ENCODE peak calls at places on chromosomes 5 and 9, in five cellular contexts. One of them, this sample, is unnamed.
A peak's percentile ranks its signal among the peaks of the same experiment; 100 is the strongest.

GRCh38 chr5:170571331-170571731 is 67.5 kb downstream of the KCNIP1 start:
- DNase-seq in GM23248: peak; percentile 78
- DNase-seq in HCT116: no peak
- DNase-seq in neuronal stem cell: no peak
- DNase-seq in K562: no peak
- DNase-seq in this sample: no peak

GRCh38 chr5:172797800-172798199 is 26.8 kb upstream of the DUSP1 start:
- DNase-seq in GM23248: peak; percentile 41
- DNase-seq in HCT116: no peak
- DNase-seq in neuronal stem cell: no peak
- DNase-seq in K562: no peak
- DNase-seq in this sample: no peak

GRCh38 chr9:127976943-127977871 is 3.6 kb downstream of the EEIG1 start:
- DNase-seq in GM23248: no peak
- DNase-seq in HCT116: no peak
- DNase-seq in neuronal stem cell: no peak
- DNase-seq in K562: no peak
- DNase-seq in this sample: no peak

GRCh38 chr9:34653610-34654072 is 1.7 kb downstream of the IL11RA start:
- DNase-seq in GM23248: peak; percentile 66
- DNase-seq in HCT116: no peak
- DNase-seq in neuronal stem cell: no peak
- DNase-seq in K562: no peak
- DNase-seq in this sample: no peak

GRCh38 chr9:115006660-115007059 is 76.3 kb upstream of the TNFSF8 start:
- DNase-seq in GM23248: peak; percentile 99
- DNase-seq in HCT116: no peak
- DNase-seq in neuronal stem cell: no peak
- DNase-seq in K562: no peak
- DNase-seq in this sample: no peak

GRCh38 chr5:15203376-15203775 is 296.6 kb upstream of the FBXL7 start:
- DNase-seq in GM23248: peak; percentile 77
- DNase-seq in HCT116: no peak
- DNase-seq in neuronal stem cell: no peak
- DNase-seq in K562: no peak
- DNase-seq in this sample: no peak

GRCh38 chr9:86202338-86202882 is 57.0 kb downstream of the C9orf153 start:
- DNase-seq in GM23248: peak; percentile 77
- DNase-seq in HCT116: peak; percentile 27
- DNase-seq in neuronal stem cell: peak; percentile 6
- DNase-seq in K562: peak; percentile 40
- DNase-seq in this sample: peak; percentile 63

GRCh38 chr5:31048282-31048974 is 145.1 kb upstream of the CDH6 start:
- DNase-seq in GM23248: no peak
- DNase-seq in HCT116: no peak
- DNase-seq in neuronal stem cell: no peak
- DNase-seq in K562: no peak
- DNase-seq in this sample: no peak

GRCh38 chr5:72209515-72210115 is 102.3 kb downstream of the MAP1B start:
- DNase-seq in GM23248: peak; percentile 29
- DNase-seq in HCT116: no peak
- DNase-seq in neuronal stem cell: no peak
- DNase-seq in K562: no peak
- DNase-seq in this sample: peak; percentile 60

GRCh38 chr5:131262953-131263541 is 806 bp upstream of the CDC42SE2 start:
- DNase-seq in GM23248: peak; percentile 40
- DNase-seq in HCT116: no peak
- DNase-seq in neuronal stem cell: no peak
- DNase-seq in K562: peak; percentile 47
- DNase-seq in this sample: no peak

GRCh38 chr5:88509403-88509802 is 240.8 kb upstream of the TMEM161B start:
- DNase-seq in GM23248: no peak
- DNase-seq in HCT116: no peak
- DNase-seq in neuronal stem cell: no peak
- DNase-seq in K562: peak; percentile 4
- DNase-seq in this sample: no peak

GRCh38 chr9:138112090-138112748 is 234.6 kb downstream of the CACNA1B start:
- DNase-seq in GM23248: no peak
- DNase-seq in HCT116: no peak
- DNase-seq in neuronal stem cell: no peak
- DNase-seq in K562: no peak
- DNase-seq in this sample: no peak

GRCh38 chr5:135216813-135217154 is 182.2 kb downstream of the MACROH2A1 start:
- DNase-seq in GM23248: no peak
- DNase-seq in HCT116: no peak
- DNase-seq in neuronal stem cell: no peak
- DNase-seq in K562: no peak
- DNase-seq in this sample: peak; percentile 28

GRCh38 chr9:123450096-123450495 is 94.1 kb downstream of the CRB2 start:
- DNase-seq in GM23248: no peak
- DNase-seq in HCT116: no peak
- DNase-seq in neuronal stem cell: no peak
- DNase-seq in K562: no peak
- DNase-seq in this sample: no peak

GRCh38 chr5:176868731-176869130 is 30.4 kb downstream of the HK3 start:
- DNase-seq in GM23248: no peak
- DNase-seq in HCT116: no peak
- DNase-seq in neuronal stem cell: no peak
- DNase-seq in K562: no peak
- DNase-seq in this sample: no peak

GRCh38 chr5:149264432-149265069 is 7.1 kb upstream of the AFAP1L1 start:
- DNase-seq in GM23248: peak; percentile 13
- DNase-seq in HCT116: peak; percentile 51
- DNase-seq in neuronal stem cell: peak; percentile 23
- DNase-seq in K562: peak; percentile 42
- DNase-seq in this sample: peak; percentile 67

GRCh38 chr9:14096182-14096922 is 217.6 kb downstream of the NFIB start:
- DNase-seq in GM23248: peak; percentile 55
- DNase-seq in HCT116: no peak
- DNase-seq in neuronal stem cell: no peak
- DNase-seq in K562: no peak
- DNase-seq in this sample: peak; percentile 36

GRCh38 chr5:156394642-156395393 is 67.9 kb downstream of the SGCD start:
- DNase-seq in GM23248: no peak
- DNase-seq in HCT116: no peak
- DNase-seq in neuronal stem cell: no peak
- DNase-seq in K562: no peak
- DNase-seq in this sample: peak; percentile 18

GRCh38 chr5:41793156-41793770 is 77.0 kb downstream of the OXCT1 start:
- DNase-seq in GM23248: peak; percentile 75
- DNase-seq in HCT116: no peak
- DNase-seq in neuronal stem cell: no peak
- DNase-seq in K562: no peak
- DNase-seq in this sample: no peak

GRCh38 chr5:150780180-150780692 is 1.7 kb downstream of the SMIM3 start:
- DNase-seq in GM23248: peak; percentile 73
- DNase-seq in HCT116: no peak
- DNase-seq in neuronal stem cell: no peak
- DNase-seq in K562: no peak
- DNase-seq in this sample: no peak

GRCh38 chr9:19631181-19631580 is 157.7 kb downstream of the SLC24A2 start:
- DNase-seq in GM23248: no peak
- DNase-seq in HCT116: no peak
- DNase-seq in neuronal stem cell: no peak
- DNase-seq in K562: no peak
- DNase-seq in this sample: no peak

GRCh38 chr5:90037646-90038045 is 371.9 kb downstream of the CETN3 start:
- DNase-seq in GM23248: no peak
- DNase-seq in HCT116: no peak
- DNase-seq in neuronal stem cell: no peak
- DNase-seq in K562: peak; percentile 1
- DNase-seq in this sample: no peak

GRCh38 chr5:149445739-149446369 is 66.8 kb upstream of the IL17B start:
- DNase-seq in GM23248: peak; percentile 97
- DNase-seq in HCT116: no peak
- DNase-seq in neuronal stem cell: no peak
- DNase-seq in K562: peak; percentile 86
- DNase-seq in this sample: no peak

GRCh38 chr5:142845954-142846398 is 75.8 kb downstream of the ARHGAP26 start:
- DNase-seq in GM23248: no peak
- DNase-seq in HCT116: no peak
- DNase-seq in neuronal stem cell: no peak
- DNase-seq in K562: no peak
- DNase-seq in this sample: no peak

GRCh38 chr9:19127881-19128719 is 808 bp upstream of the PLIN2 start:
- DNase-seq in GM23248: peak; percentile 69
- DNase-seq in HCT116: no peak
- DNase-seq in neuronal stem cell: peak; percentile 38
- DNase-seq in K562: no peak
- DNase-seq in this sample: peak; percentile 77

GRCh38 chr9:64066736-64067368 is 1218.2 kb downstream of the FOXD4L5 start:
- DNase-seq in GM23248: no peak
- DNase-seq in HCT116: no peak
- DNase-seq in neuronal stem cell: no peak
- DNase-seq in K562: no peak
- DNase-seq in this sample: no peak

GRCh38 chr5:111820072-111820471 is 63.1 kb upstream of the NREP start:
- DNase-seq in GM23248: no peak
- DNase-seq in HCT116: no peak
- DNase-seq in neuronal stem cell: no peak
- DNase-seq in K562: no peak
- DNase-seq in this sample: peak; percentile 29

GRCh38 chr5:42927730-42928129 is 112.4 kb downstream of the ANXA2R start:
- DNase-seq in GM23248: no peak
- DNase-seq in HCT116: no peak
- DNase-seq in neuronal stem cell: no peak
- DNase-seq in K562: no peak
- DNase-seq in this sample: no peak
- H3K4me2 ChIP-seq in GM23248: no peak overlapping the region
- H3K4me2 ChIP-seq in HCT116: no peak overlapping the region
- H3K4me2 ChIP-seq in neuronal stem cell: no peak overlapping the region
- H3K4me2 ChIP-seq in K562: no peak overlapping the region
- H3K4me2 ChIP-seq in this sample: no peak overlapping the region

DNA sequence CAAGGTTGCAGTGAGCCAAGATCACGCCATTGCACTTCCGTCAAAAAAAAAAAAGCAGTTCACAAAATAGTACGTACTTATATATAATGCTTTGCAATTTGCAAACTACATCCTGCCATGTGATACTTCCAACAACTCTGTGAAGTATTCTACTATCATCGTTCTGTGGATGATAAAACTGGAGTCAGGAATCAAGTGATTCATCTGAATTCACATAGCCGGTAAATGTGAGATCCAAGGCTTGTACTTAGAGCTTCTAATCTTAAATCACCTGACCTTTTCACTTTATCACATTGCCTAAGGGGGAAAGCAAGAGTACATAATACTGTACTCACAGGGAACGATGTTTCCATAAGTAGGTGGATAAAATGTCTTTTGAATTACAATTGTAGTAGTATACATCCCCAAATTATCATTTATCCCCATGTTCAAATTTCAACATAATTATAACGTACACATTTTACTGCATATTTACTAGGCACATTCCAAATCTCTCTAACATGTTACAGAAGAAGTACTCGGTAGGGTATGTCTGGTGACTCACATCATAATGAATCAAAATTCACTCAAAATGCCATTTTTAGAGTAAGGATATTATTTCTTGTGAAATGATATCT is 79.1 kb downstream of the OR2K2 start:
- DNase-seq in GM23248: no peak
- DNase-seq in HCT116: no peak
- DNase-seq in neuronal stem cell: no peak
- DNase-seq in K562: no peak
- DNase-seq in this sample: no peak
- H3K9me3 ChIP-seq in GM23248: no peaks in the 10 kb centered on the region
- H3K9me3 ChIP-seq in HCT116: no peaks in the 10 kb centered on the region
- H3K9me3 ChIP-seq in neuronal stem cell: no peaks in the 10 kb centered on the region
- H3K9me3 ChIP-seq in K562: no peaks in the 10 kb centered on the region
- H3K9me3 ChIP-seq in this sample: no peaks in the 10 kb centered on the region

GRCh38 chr5:54224083-54224836 is 86.1 kb downstream of the ARL15 start:
- DNase-seq in GM23248: peak; percentile 48
- DNase-seq in HCT116: no peak
- DNase-seq in neuronal stem cell: no peak
- DNase-seq in K562: peak; percentile 18
- DNase-seq in this sample: no peak

GRCh38 chr5:54222336-54222735 is 88.0 kb downstream of the ARL15 start:
- DNase-seq in GM23248: no peak
- DNase-seq in HCT116: no peak
- DNase-seq in neuronal stem cell: no peak
- DNase-seq in K562: no peak
- DNase-seq in this sample: no peak

GRCh38 chr5:54217826-54218503 is 92.4 kb downstream of the ARL15 start:
- DNase-seq in GM23248: peak; percentile 72
- DNase-seq in HCT116: peak; percentile 39
- DNase-seq in neuronal stem cell: peak; percentile 72
- DNase-seq in K562: peak; percentile 52
- DNase-seq in this sample: peak; percentile 76

GRCh38 chr5:54220230-54221040 is 89.9 kb downstream of the ARL15 start:
- DNase-seq in GM23248: no peak
- DNase-seq in HCT116: no peak
- DNase-seq in neuronal stem cell: no peak
- DNase-seq in K562: no peak
- DNase-seq in this sample: no peak

DNA sequence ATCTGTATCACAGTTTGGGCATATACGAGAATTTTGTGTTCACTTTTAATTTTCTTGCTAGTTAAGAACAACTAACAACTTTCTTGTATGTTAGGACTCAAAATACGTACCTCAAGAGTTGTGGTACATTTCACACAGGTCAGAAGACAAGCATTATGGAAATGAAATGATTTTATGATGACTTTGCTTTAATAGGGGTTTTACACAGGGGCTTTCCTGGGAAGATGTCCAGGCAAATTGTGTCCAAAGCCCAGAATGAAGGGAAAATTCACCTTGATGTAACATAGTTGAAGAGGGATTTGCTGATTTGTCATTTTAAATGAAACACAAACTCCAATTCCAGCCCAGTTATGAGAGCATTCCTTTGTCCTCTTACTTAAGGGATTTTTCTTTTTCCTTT is 89.3 kb downstream of the ARL15 start:
- DNase-seq in GM23248: no peak
- DNase-seq in HCT116: no peak
- DNase-seq in neuronal stem cell: no peak
- DNase-seq in K562: no peak
- DNase-seq in this sample: no peak
- H3K9ac ChIP-seq in GM23248: no peak overlapping the region
- H3K9ac ChIP-seq in HCT116: no peak overlapping the region
- H3K9ac ChIP-seq in neuronal stem cell: no peak overlapping the region
- H3K9ac ChIP-seq in K562: no peak overlapping the region
- H3K9ac ChIP-seq in this sample: no peak overlapping the region

DNA sequence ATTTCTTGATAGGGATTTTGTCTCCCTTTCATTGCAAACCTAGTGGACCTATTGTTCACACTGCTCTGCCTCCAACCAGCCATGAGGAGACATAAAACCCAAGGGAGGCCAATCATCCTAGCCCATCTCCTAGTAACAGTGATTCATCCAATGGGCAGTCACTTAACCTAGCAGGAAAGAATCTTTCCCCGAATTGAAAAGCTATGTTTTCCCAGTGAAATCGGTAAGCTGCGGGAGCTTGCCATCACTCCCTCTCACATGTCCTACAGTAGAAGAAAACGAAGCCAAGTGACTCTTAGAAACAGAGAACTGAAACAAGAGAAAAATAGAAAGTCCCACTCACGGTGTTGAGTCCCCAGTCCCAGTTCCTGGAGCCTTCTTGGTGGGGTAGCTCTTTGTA is 123.3 kb downstream of the SUSD1 start:
- DNase-seq in GM23248: peak; percentile 83
- DNase-seq in HCT116: no peak
- DNase-seq in neuronal stem cell: no peak
- DNase-seq in K562: no peak
- DNase-seq in this sample: no peak
- H3K4me2 ChIP-seq in GM23248: peak overlapping the region; percentile 29
- H3K4me2 ChIP-seq in HCT116: no peak overlapping the region
- H3K4me2 ChIP-seq in neuronal stem cell: no peak overlapping the region
- H3K4me2 ChIP-seq in K562: no peak overlapping the region
- H3K4me2 ChIP-seq in this sample: no peak overlapping the region

This sample was measured in neural progenitor cell.